ENCODE peak calls at places on chromosomes 6 and 20, in seven cellular contexts. One of them, this sample, is unnamed.

GRCh38 chr6:14467591-14467990 is 350.0 kb downstream of the CD83 start:
- DNase-seq in AML-193: no peak
- DNase-seq in GM04504: peak; percentile 32
- DNase-seq in central memory CD4-positive, alpha-beta T cell: no peak
- DNase-seq in right cardiac atrium: no peak
- DNase-seq in D341Med: no peak
- DNase-seq in NCI-H2029: no peak
- DNase-seq in this sample: no peak

GRCh38 chr20:37326666-37327065 is 19.3 kb upstream of the SRC start:
- DNase-seq in AML-193: no peak
- DNase-seq in GM04504: no peak
- DNase-seq in central memory CD4-positive, alpha-beta T cell: no peak
- DNase-seq in right cardiac atrium: no peak
- DNase-seq in D341Med: peak; percentile 11
- DNase-seq in NCI-H2029: no peak
- DNase-seq in this sample: no peak

GRCh38 chr20:51153867-51154707 is 131.2 kb upstream of the KCNG1 start:
- DNase-seq in AML-193: no peak
- DNase-seq in GM04504: no peak
- DNase-seq in central memory CD4-positive, alpha-beta T cell: no peak
- DNase-seq in right cardiac atrium: no peak
- DNase-seq in D341Med: no peak
- DNase-seq in NCI-H2029: no peak
- DNase-seq in this sample: no peak

GRCh38 chr6:169337881-169338445 is 84.3 kb upstream of the THBS2 start:
- DNase-seq in AML-193: no peak
- DNase-seq in GM04504: no peak
- DNase-seq in central memory CD4-positive, alpha-beta T cell: no peak
- DNase-seq in right cardiac atrium: no peak
- DNase-seq in D341Med: no peak
- DNase-seq in NCI-H2029: no peak
- DNase-seq in this sample: no peak

GRCh38 chr6:63174173-63174572 is 37.1 kb upstream of the FKBP1C start:
- DNase-seq in AML-193: no peak
- DNase-seq in GM04504: no peak
- DNase-seq in central memory CD4-positive, alpha-beta T cell: no peak
- DNase-seq in right cardiac atrium: no peak
- DNase-seq in D341Med: no peak
- DNase-seq in NCI-H2029: no peak
- DNase-seq in this sample: no peak

GRCh38 chr6:140436023-140436811 is 1061.8 kb upstream of the CITED2 start:
- DNase-seq in AML-193: no peak
- DNase-seq in GM04504: peak; percentile 67
- DNase-seq in central memory CD4-positive, alpha-beta T cell: no peak
- DNase-seq in right cardiac atrium: no peak
- DNase-seq in D341Med: no peak
- DNase-seq in NCI-H2029: no peak
- DNase-seq in this sample: no peak

GRCh38 chr6:10690651-10691445 is 3.6 kb downstream of the C6orf52 start:
- DNase-seq in AML-193: peak; percentile 64
- DNase-seq in GM04504: no peak
- DNase-seq in central memory CD4-positive, alpha-beta T cell: no peak
- DNase-seq in right cardiac atrium: no peak
- DNase-seq in D341Med: no peak
- DNase-seq in NCI-H2029: peak; percentile 73
- DNase-seq in this sample: no peak

GRCh38 chr20:10609276-10609675 is 64.5 kb downstream of the JAG1 start:
- DNase-seq in AML-193: no peak
- DNase-seq in GM04504: peak; percentile 79
- DNase-seq in central memory CD4-positive, alpha-beta T cell: no peak
- DNase-seq in right cardiac atrium: peak; percentile 88
- DNase-seq in D341Med: no peak
- DNase-seq in NCI-H2029: no peak
- DNase-seq in this sample: no peak

GRCh38 chr20:22974354-22974753 is 60.8 kb upstream of the SSTR4 start:
- DNase-seq in AML-193: peak; percentile 26
- DNase-seq in GM04504: no peak
- DNase-seq in central memory CD4-positive, alpha-beta T cell: no peak
- DNase-seq in right cardiac atrium: no peak
- DNase-seq in D341Med: no peak
- DNase-seq in NCI-H2029: no peak
- DNase-seq in this sample: no peak

GRCh38 chr20:57396212-57396611 is 5.0 kb downstream of the RBM38 start:
- DNase-seq in AML-193: no peak
- DNase-seq in GM04504: no peak
- DNase-seq in central memory CD4-positive, alpha-beta T cell: no peak
- DNase-seq in right cardiac atrium: peak; percentile 66
- DNase-seq in D341Med: no peak
- DNase-seq in NCI-H2029: no peak
- DNase-seq in this sample: no peak

GRCh38 chr6:1136415-1136774 is 175.5 kb upstream of the FOXQ1 start:
- DNase-seq in AML-193: no peak
- DNase-seq in GM04504: peak; percentile 81
- DNase-seq in central memory CD4-positive, alpha-beta T cell: no peak
- DNase-seq in right cardiac atrium: peak; percentile 66
- DNase-seq in D341Med: peak; percentile 72
- DNase-seq in NCI-H2029: peak; percentile 29
- DNase-seq in this sample: no peak

GRCh38 chr20:51494241-51495110 is 48.0 kb downstream of the NFATC2 start:
- DNase-seq in AML-193: no peak
- DNase-seq in GM04504: no peak
- DNase-seq in central memory CD4-positive, alpha-beta T cell: peak; percentile 59
- DNase-seq in right cardiac atrium: no peak
- DNase-seq in D341Med: no peak
- DNase-seq in NCI-H2029: no peak
- DNase-seq in this sample: no peak

GRCh38 chr6:13302291-13302690 is 26.0 kb downstream of the TBC1D7 start:
- DNase-seq in AML-193: no peak
- DNase-seq in GM04504: no peak
- DNase-seq in central memory CD4-positive, alpha-beta T cell: no peak
- DNase-seq in right cardiac atrium: peak; percentile 69
- DNase-seq in D341Med: no peak
- DNase-seq in NCI-H2029: no peak
- DNase-seq in this sample: no peak

GRCh38 chr20:62616728-62617621 is 25.3 kb upstream of the SLCO4A1 start:
- DNase-seq in AML-193: peak; percentile 63
- DNase-seq in GM04504: no peak
- DNase-seq in central memory CD4-positive, alpha-beta T cell: peak; percentile 44
- DNase-seq in right cardiac atrium: peak; percentile 88
- DNase-seq in D341Med: peak; percentile 91
- DNase-seq in NCI-H2029: peak; percentile 10
- DNase-seq in this sample: peak; percentile 68

GRCh38 chr20:21371193-21371592 is 26.1 kb downstream of the NKX2-4 start:
- DNase-seq in AML-193: no peak
- DNase-seq in GM04504: no peak
- DNase-seq in central memory CD4-positive, alpha-beta T cell: no peak
- DNase-seq in right cardiac atrium: no peak
- DNase-seq in D341Med: no peak
- DNase-seq in NCI-H2029: no peak
- DNase-seq in this sample: no peak

GRCh38 chr6:41039060-41039998 is at the start of gene UNC5CL:
- DNase-seq in AML-193: peak; percentile 41
- DNase-seq in GM04504: no peak
- DNase-seq in central memory CD4-positive, alpha-beta T cell: peak; percentile 15
- DNase-seq in right cardiac atrium: no peak
- DNase-seq in D341Med: peak; percentile 73
- DNase-seq in NCI-H2029: peak; percentile 55
- DNase-seq in this sample: peak; percentile 61

GRCh38 chr6:127300411-127300810 is 33.7 kb downstream of the RNF146 start:
- DNase-seq in AML-193: no peak
- DNase-seq in GM04504: peak; percentile 70
- DNase-seq in central memory CD4-positive, alpha-beta T cell: no peak
- DNase-seq in right cardiac atrium: no peak
- DNase-seq in D341Med: peak; percentile 57
- DNase-seq in NCI-H2029: no peak
- DNase-seq in this sample: no peak

GRCh38 chr6:17057322-17057721 is 44.5 kb upstream of the STMND1 start:
- DNase-seq in AML-193: no peak
- DNase-seq in GM04504: no peak
- DNase-seq in central memory CD4-positive, alpha-beta T cell: no peak
- DNase-seq in right cardiac atrium: no peak
- DNase-seq in D341Med: no peak
- DNase-seq in NCI-H2029: no peak
- DNase-seq in this sample: no peak

GRCh38 chr20:19975901-19976300 is 41.3 kb upstream of the NAA20 start:
- DNase-seq in AML-193: no peak
- DNase-seq in GM04504: no peak
- DNase-seq in central memory CD4-positive, alpha-beta T cell: no peak
- DNase-seq in right cardiac atrium: no peak
- DNase-seq in D341Med: no peak
- DNase-seq in NCI-H2029: no peak
- DNase-seq in this sample: no peak

GRCh38 chr6:40933864-40934263 is 105.2 kb downstream of the UNC5CL start:
- DNase-seq in AML-193: no peak
- DNase-seq in GM04504: no peak
- DNase-seq in central memory CD4-positive, alpha-beta T cell: no peak
- DNase-seq in right cardiac atrium: no peak
- DNase-seq in D341Med: no peak
- DNase-seq in NCI-H2029: no peak
- DNase-seq in this sample: no peak

GRCh38 chr6:41371461-41371991 is 36.1 kb downstream of the NCR2 start:
- DNase-seq in AML-193: no peak
- DNase-seq in GM04504: no peak
- DNase-seq in central memory CD4-positive, alpha-beta T cell: no peak
- DNase-seq in right cardiac atrium: peak; percentile 71
- DNase-seq in D341Med: peak; percentile 44
- DNase-seq in NCI-H2029: no peak
- DNase-seq in this sample: no peak

GRCh38 chr6:158361961-158362634 is 49.8 kb downstream of the TULP4 start:
- DNase-seq in AML-193: no peak
- DNase-seq in GM04504: peak; percentile 21
- DNase-seq in central memory CD4-positive, alpha-beta T cell: no peak
- DNase-seq in right cardiac atrium: no peak
- DNase-seq in D341Med: no peak
- DNase-seq in NCI-H2029: no peak
- DNase-seq in this sample: no peak

GRCh38 chr6:6386010-6386409 is 65.5 kb upstream of the F13A1 start:
- DNase-seq in AML-193: peak; percentile 99
- DNase-seq in GM04504: no peak
- DNase-seq in central memory CD4-positive, alpha-beta T cell: no peak
- DNase-seq in right cardiac atrium: no peak
- DNase-seq in D341Med: no peak
- DNase-seq in NCI-H2029: no peak
- DNase-seq in this sample: no peak

GRCh38 chr6:41649596-41649995 is 11.3 kb downstream of the MDFI start:
- DNase-seq in AML-193: no peak
- DNase-seq in GM04504: no peak
- DNase-seq in central memory CD4-positive, alpha-beta T cell: no peak
- DNase-seq in right cardiac atrium: no peak
- DNase-seq in D341Med: peak; percentile 25
- DNase-seq in NCI-H2029: no peak
- DNase-seq in this sample: no peak

GRCh38 chr20:18103497-18103896 is 34.2 kb upstream of the KAT14 start:
- DNase-seq in AML-193: no peak
- DNase-seq in GM04504: no peak
- DNase-seq in central memory CD4-positive, alpha-beta T cell: no peak
- DNase-seq in right cardiac atrium: no peak
- DNase-seq in D341Med: no peak
- DNase-seq in NCI-H2029: peak; percentile 39
- DNase-seq in this sample: no peak

GRCh38 chr6:158697798-158698197 is 47.9 kb downstream of the SYTL3 start:
- DNase-seq in AML-193: no peak
- DNase-seq in GM04504: peak; percentile 69
- DNase-seq in central memory CD4-positive, alpha-beta T cell: no peak
- DNase-seq in right cardiac atrium: no peak
- DNase-seq in D341Med: no peak
- DNase-seq in NCI-H2029: no peak
- DNase-seq in this sample: no peak

GRCh38 chr6:36314221-36315014 is 22.3 kb downstream of the BNIP5 start:
- DNase-seq in AML-193: no peak
- DNase-seq in GM04504: no peak
- DNase-seq in central memory CD4-positive, alpha-beta T cell: no peak
- DNase-seq in right cardiac atrium: no peak
- DNase-seq in D341Med: no peak
- DNase-seq in NCI-H2029: no peak
- DNase-seq in this sample: no peak

GRCh38 chr6:17349437-17349836 is 44.0 kb upstream of the CAP2 start:
- DNase-seq in AML-193: no peak
- DNase-seq in GM04504: no peak
- DNase-seq in central memory CD4-positive, alpha-beta T cell: no peak
- DNase-seq in right cardiac atrium: no peak
- DNase-seq in D341Med: no peak
- DNase-seq in NCI-H2029: no peak
- DNase-seq in this sample: no peak

GRCh38 chr6:42042108-42042507 is 8.2 kb upstream of the TAF8 start:
- DNase-seq in AML-193: no peak
- DNase-seq in GM04504: no peak
- DNase-seq in central memory CD4-positive, alpha-beta T cell: peak; percentile 27
- DNase-seq in right cardiac atrium: no peak
- DNase-seq in D341Med: no peak
- DNase-seq in NCI-H2029: no peak
- DNase-seq in this sample: no peak

GRCh38 chr6:50913105-50913770 is 94.6 kb downstream of the TFAP2B start:
- DNase-seq in AML-193: no peak
- DNase-seq in GM04504: no peak
- DNase-seq in central memory CD4-positive, alpha-beta T cell: no peak
- DNase-seq in right cardiac atrium: no peak
- DNase-seq in D341Med: no peak
- DNase-seq in NCI-H2029: no peak
- DNase-seq in this sample: no peak

GRCh38 chr6:137094411-137095008 is 49.7 kb upstream of the IL20RA start:
- DNase-seq in AML-193: peak; percentile 72
- DNase-seq in GM04504: peak; percentile 27
- DNase-seq in central memory CD4-positive, alpha-beta T cell: peak; percentile 56
- DNase-seq in right cardiac atrium: peak; percentile 61
- DNase-seq in D341Med: peak; percentile 62
- DNase-seq in NCI-H2029: peak; percentile 11
- DNase-seq in this sample: peak; percentile 33

GRCh38 chr6:160973311-160973710 is 18.3 kb upstream of the MAP3K4 start:
- DNase-seq in AML-193: no peak
- DNase-seq in GM04504: no peak
- DNase-seq in central memory CD4-positive, alpha-beta T cell: no peak
- DNase-seq in right cardiac atrium: peak; percentile 76
- DNase-seq in D341Med: no peak
- DNase-seq in NCI-H2029: no peak
- DNase-seq in this sample: no peak

GRCh38 chr20:51372176-51372803 is 170.2 kb downstream of the NFATC2 start:
- DNase-seq in AML-193: peak; percentile 25
- DNase-seq in GM04504: peak; percentile 40
- DNase-seq in central memory CD4-positive, alpha-beta T cell: peak; percentile 43
- DNase-seq in right cardiac atrium: peak; percentile 88
- DNase-seq in D341Med: peak; percentile 72
- DNase-seq in NCI-H2029: peak; percentile 15
- DNase-seq in this sample: peak; percentile 55

GRCh38 chr20:23301436-23302050 is 49.0 kb upstream of the NXT1 start:
- DNase-seq in AML-193: no peak
- DNase-seq in GM04504: no peak
- DNase-seq in central memory CD4-positive, alpha-beta T cell: no peak
- DNase-seq in right cardiac atrium: no peak
- DNase-seq in D341Med: no peak
- DNase-seq in NCI-H2029: no peak
- DNase-seq in this sample: no peak

GRCh38 chr20:34543457-34544056 is 15.0 kb upstream of the MAP1LC3A start:
- DNase-seq in AML-193: no peak
- DNase-seq in GM04504: no peak
- DNase-seq in central memory CD4-positive, alpha-beta T cell: no peak
- DNase-seq in right cardiac atrium: no peak
- DNase-seq in D341Med: no peak
- DNase-seq in NCI-H2029: no peak
- DNase-seq in this sample: no peak

GRCh38 chr6:42453649-42454427 is 2.1 kb upstream of the TRERF1 start:
- DNase-seq in AML-193: no peak
- DNase-seq in GM04504: no peak
- DNase-seq in central memory CD4-positive, alpha-beta T cell: no peak
- DNase-seq in right cardiac atrium: peak; percentile 87
- DNase-seq in D341Med: peak; percentile 46
- DNase-seq in NCI-H2029: peak; percentile 31
- DNase-seq in this sample: no peak

GRCh38 chr6:137776786-137777185 is 90.3 kb upstream of the TNFAIP3 start:
- DNase-seq in AML-193: no peak
- DNase-seq in GM04504: no peak
- DNase-seq in central memory CD4-positive, alpha-beta T cell: no peak
- DNase-seq in right cardiac atrium: no peak
- DNase-seq in D341Med: no peak
- DNase-seq in NCI-H2029: no peak
- DNase-seq in this sample: no peak

GRCh38 chr20:32484221-32485125 is 100.7 kb downstream of the NOL4L start:
- DNase-seq in AML-193: no peak
- DNase-seq in GM04504: no peak
- DNase-seq in central memory CD4-positive, alpha-beta T cell: peak; percentile 27
- DNase-seq in right cardiac atrium: peak; percentile 75
- DNase-seq in D341Med: peak; percentile 73
- DNase-seq in NCI-H2029: peak; percentile 19
- DNase-seq in this sample: peak; percentile 27